ENCODE peak calls at places on chromosomes 4 and X, in five cellular contexts. U, N, J, Y and B are unnamed samples.

GRCh38 chr4:25973346-25973745 is 59.3 kb downstream of the SMIM20 start:
- DNase-seq in Y (no peak), J (no peak), U (no peak), N (no peak), B (no peak)

GRCh38 chrX:123083924-123084323 is 100.2 kb upstream of the GRIA3 start:
- DNase-seq in Y (no peak), J (no peak), N (no peak), U (no peak), B (no peak)

GRCh38 chrX:68183612-68184214 is 249.6 kb downstream of the OPHN1 start:
- DNase-seq in Y (no peak), J (no peak), N (peak), U (no peak), B (no peak)

GRCh38 chr4:23921447-23921845 is 31.6 kb upstream of the PPARGC1A start:
- DNase-seq in Y (no peak), J (peak), N (no peak), U (no peak), B (no peak)

GRCh38 chr4:186472948-186473347 is 82.4 kb downstream of the MTNR1A start:
- DNase-seq in N (no peak), Y (peak), J (no peak), U (no peak), B (no peak)

GRCh38 chr4:88119951-88120350 is 38.5 kb downstream of the ABCG2 start:
- DNase-seq in J (no peak), U (no peak), Y (no peak), N (no peak), B (no peak)

GRCh38 chrX:8897259-8897658 is 96.1 kb upstream of the FAM9A start:
- DNase-seq in N (no peak), Y (no peak), U (no peak), J (no peak), B (no peak)

GRCh38 chrX:18871970-18872369 is 111.9 kb downstream of the PHKA2 start:
- DNase-seq in U (no peak), N (no peak), Y (no peak), J (no peak), B (no peak)

GRCh38 chr4:104938624-104939023 is 208.1 kb upstream of the TET2 start:
- DNase-seq in J (no peak), U (no peak), N (no peak), Y (no peak), B (no peak)

GRCh38 chr4:6742507-6742906 is 26.5 kb downstream of the BLOC1S4 start:
- DNase-seq in N (no peak), J (no peak), U (no peak), Y (no peak), B (no peak)